ENCODE peak calls at places on chromosomes 7 and 10, in ten cellular contexts. D, Q, L, B, O, A, M, N, I and Y are unnamed samples.

GRCh38 chr10:130844264-130844761 is 467.2 kb downstream of the TCERG1L start:
- DNase-seq in D (no peak), Q (no peak), L (no peak), B (no peak), O (no peak), A (no peak), M (no peak), N (no peak), I (no peak), Y (no peak)

GRCh38 chr10:85012305-85012704 is 683.9 kb downstream of the CCSER2 start:
- DNase-seq in D (no peak), Q (no peak), L (no peak), B (no peak), O (no peak), A (peak), M (no peak), N (no peak), I (no peak), Y (no peak)

GRCh38 chr10:62817763-62818425 is 1.7 kb upstream of the EGR2 start:
- DNase-seq in D (peak), Q (peak), L (peak), B (peak), O (no peak), A (peak), M (peak), N (peak), I (no peak), Y (peak)

GRCh38 chr7:77247206-77247850 is 47.7 kb upstream of the FGL2 start:
- DNase-seq in D (peak), Q (peak), L (peak), B (peak), O (peak), A (peak), M (peak), N (no peak), I (peak), Y (peak)

GRCh38 chr10:46223626-46224413 is 63.0 kb upstream of the ANTXRL start:
- DNase-seq in D (no peak), Q (no peak), L (no peak), B (no peak), O (no peak), A (no peak), M (no peak), N (no peak), I (no peak), Y (no peak)

GRCh38 chr10:20313665-20314064 is 497.4 kb downstream of the PLXDC2 start:
- DNase-seq in D (peak), Q (no peak), L (no peak), B (no peak), O (no peak), A (no peak), M (no peak), N (no peak), I (no peak), Y (no peak)

GRCh38 chr7:110835209-110835608 is 255.7 kb upstream of the LRRN3 start:
- DNase-seq in D (no peak), Q (no peak), L (peak), B (no peak), O (no peak), A (peak), M (no peak), N (no peak), I (no peak), Y (peak)

GRCh38 chr10:47243356-47243755 is 56.6 kb upstream of the GDF10 start:
- DNase-seq in D (no peak), Q (no peak), L (no peak), B (no peak), O (no peak), A (no peak), M (no peak), N (no peak), I (no peak), Y (no peak)

GRCh38 chr10:23173549-23174074 is 18.5 kb upstream of the PTF1A start:
- DNase-seq in D (no peak), Q (peak), L (peak), B (no peak), O (no peak), A (no peak), M (no peak), N (no peak), I (no peak), Y (no peak)

GRCh38 chr7:95367606-95368005 is 28.6 kb downstream of the PON3 start:
- DNase-seq in D (no peak), Q (no peak), L (no peak), B (no peak), O (no peak), A (peak), M (no peak), N (no peak), I (no peak), Y (no peak)

GRCh38 chr7:5183155-5183554 is 6.9 kb upstream of the WIPI2 start:
- DNase-seq in D (peak), Q (no peak), L (no peak), B (no peak), O (no peak), A (no peak), M (no peak), N (peak), I (no peak), Y (peak)

GRCh38 chr10:106913294-106913693 is 251.2 kb downstream of the SORCS1 start:
- DNase-seq in D (no peak), Q (no peak), L (no peak), B (no peak), O (no peak), A (no peak), M (no peak), N (no peak), I (no peak), Y (no peak)

GRCh38 chr10:123357363-123358075 is 203.3 kb downstream of the BUB3 start:
- DNase-seq in D (no peak), Q (no peak), L (peak), B (no peak), O (no peak), A (no peak), M (no peak), N (no peak), I (no peak), Y (no peak)

GRCh38 chr10:4048245-4048864 is 263.3 kb upstream of the KLF6 start:
- DNase-seq in D (peak), Q (no peak), L (no peak), B (no peak), O (no peak), A (no peak), M (no peak), N (no peak), I (no peak), Y (no peak)

GRCh38 chr7:51150193-51150592 is 166.4 kb downstream of the COBL start:
- DNase-seq in D (no peak), Q (no peak), L (no peak), B (no peak), O (no peak), A (no peak), M (no peak), N (no peak), I (no peak), Y (no peak)

GRCh38 chr10:88156341-88156740 is 292.9 kb downstream of the PTEN start:
- DNase-seq in D (no peak), Q (no peak), L (no peak), B (peak), O (peak), A (peak), M (peak), N (no peak), I (no peak), Y (no peak)

GRCh38 chr10:96720422-96721206 is at the start of gene PIK3AP1:
- DNase-seq in D (no peak), Q (peak), L (peak), B (peak), O (no peak), A (no peak), M (no peak), N (peak), I (no peak), Y (peak)

GRCh38 chr10:114103286-114103685 is 59.6 kb downstream of the ADRB1 start:
- DNase-seq in D (no peak), Q (peak), L (peak), B (peak), O (peak), A (peak), M (peak), N (no peak), I (peak), Y (peak)

GRCh38 chr10:17735166-17735941 is 16.6 kb upstream of the TMEM236 start:
- DNase-seq in D (no peak), Q (no peak), L (peak), B (no peak), O (no peak), A (no peak), M (peak), N (peak), I (no peak), Y (no peak)

GRCh38 chr7:112419543-112420130 is 30.6 kb upstream of the IFRD1 start:
- DNase-seq in D (no peak), Q (no peak), L (no peak), B (no peak), O (no peak), A (no peak), M (no peak), N (no peak), I (no peak), Y (no peak)

GRCh38 chr7:8783229-8783628 is 349.8 kb downstream of the NXPH1 start:
- DNase-seq in D (no peak), Q (no peak), L (no peak), B (no peak), O (no peak), A (no peak), M (no peak), N (no peak), I (no peak), Y (no peak)

GRCh38 chr10:74822583-74823089 is 3.8 kb upstream of the KAT6B start:
- DNase-seq in D (peak), Q (no peak), L (no peak), B (no peak), O (peak), A (no peak), M (no peak), N (no peak), I (no peak), Y (no peak)

GRCh38 chr7:35781200-35781701 is 19.6 kb upstream of the SEPTIN7 start:
- DNase-seq in D (no peak), Q (no peak), L (no peak), B (no peak), O (no peak), A (no peak), M (peak), N (no peak), I (peak), Y (no peak)

GRCh38 chr10:1648648-1649047 is 88.7 kb downstream of the ADARB2 start:
- DNase-seq in D (no peak), Q (peak), L (no peak), B (no peak), O (no peak), A (no peak), M (no peak), N (no peak), I (no peak), Y (no peak)

GRCh38 chr7:51265066-51265907 is 51.3 kb downstream of the COBL start:
- DNase-seq in D (no peak), Q (no peak), L (no peak), B (no peak), O (no peak), A (no peak), M (no peak), N (no peak), I (no peak), Y (peak)

GRCh38 chr10:67141300-67141699 is 215.5 kb downstream of the LRRTM3 start:
- DNase-seq in D (no peak), Q (no peak), L (no peak), B (no peak), O (no peak), A (no peak), M (no peak), N (no peak), I (no peak), Y (no peak)

GRCh38 chr7:74488518-74488917 is 34.8 kb downstream of the GTF2IRD1 start:
- DNase-seq in D (no peak), Q (no peak), L (no peak), B (no peak), O (no peak), A (no peak), M (no peak), N (no peak), I (no peak), Y (no peak)

GRCh38 chr10:124231188-124232135 is 138.1 kb upstream of the CHST15 start:
- DNase-seq in D (no peak), Q (peak), L (no peak), B (no peak), O (no peak), A (no peak), M (no peak), N (peak), I (no peak), Y (no peak)

GRCh38 chr10:118915161-118915560 is 114.4 kb upstream of the NANOS1 start:
- DNase-seq in D (no peak), Q (no peak), L (no peak), B (no peak), O (no peak), A (no peak), M (no peak), N (no peak), I (no peak), Y (no peak)

GRCh38 chr10:133592716-133593115 is 27.3 kb upstream of the SYCE1 start:
- DNase-seq in D (no peak), Q (no peak), L (no peak), B (no peak), O (no peak), A (no peak), M (no peak), N (no peak), I (no peak), Y (no peak)

GRCh38 chr10:30877111-30877510 is 154.6 kb downstream of the ZNF438 start:
- DNase-seq in D (no peak), Q (no peak), L (no peak), B (no peak), O (no peak), A (no peak), M (no peak), N (no peak), I (no peak), Y (no peak)

GRCh38 chr7:69695998-69696657 is 97.9 kb downstream of the AUTS2 start:
- DNase-seq in D (no peak), Q (peak), L (no peak), B (no peak), O (no peak), A (no peak), M (no peak), N (no peak), I (no peak), Y (no peak)

GRCh38 chr7:100509213-100509612 is 25.5 kb downstream of the NYAP1 start:
- DNase-seq in D (peak), Q (no peak), L (peak), B (no peak), O (peak), A (no peak), M (peak), N (no peak), I (no peak), Y (no peak)

GRCh38 chr10:109845308-109845707 is 78.0 kb downstream of the XPNPEP1 start:
- DNase-seq in D (no peak), Q (no peak), L (no peak), B (no peak), O (no peak), A (no peak), M (no peak), N (no peak), I (no peak), Y (no peak)

GRCh38 chr7:138388673-138389491 is 71.2 kb upstream of the TRIM24 start:
- DNase-seq in D (no peak), Q (no peak), L (no peak), B (no peak), O (no peak), A (peak), M (no peak), N (no peak), I (no peak), Y (peak)

GRCh38 chr10:100824886-100825285 is 79.5 kb downstream of the PAX2 start:
- DNase-seq in D (no peak), Q (no peak), L (no peak), B (no peak), O (no peak), A (no peak), M (no peak), N (no peak), I (no peak), Y (no peak)